ENCODE peak calls at places on chromosome 22, in ten cellular contexts. B is NCI-H524; U is DMS153; Q is T-cell; X is HFFc6; K is SW 1271; H is KG1; W is adipocyte; F is CD8-positive, alpha-beta memory T cell; J is stromal cell of bone marrow. O is an unnamed sample.

GRCh38 chr22:37274380-37274862 is 7.9 kb upstream of the CYTH4 start:
- DNase-seq in B (no peak), U (no peak), Q (no peak), X (no peak), K (no peak), H (no peak), W (no peak), F (no peak), J (no peak), O (no peak)

GRCh38 chr22:41288245-41288946 is 2.4 kb upstream of the RANGAP1 start:
- DNase-seq in B (no peak), U (peak; percentile 85), Q (no peak), X (peak; percentile 76), K (peak; percentile 85), H (no peak), W (peak; percentile 73), F (no peak), J (no peak), O (no peak)

GRCh38 chr22:17431179-17431578 is 61.9 kb downstream of the CECR2 start:
- DNase-seq in B (no peak), U (peak; percentile 2), Q (no peak), X (no peak), K (no peak), H (no peak), W (no peak), F (no peak), J (no peak), O (no peak)

GRCh38 chr22:41943661-41944209 is 3.2 kb downstream of the CENPM start:
- DNase-seq in B (no peak), U (no peak), Q (no peak), X (peak; percentile 33), K (no peak), H (no peak), W (no peak), F (no peak), J (no peak), O (no peak)

GRCh38 chr22:48740086-48740730 is 1087.5 kb downstream of the BRD1 start:
- DNase-seq in B (no peak), U (no peak), Q (no peak), X (no peak), K (no peak), H (no peak), W (no peak), F (no peak), J (no peak), O (no peak)

GRCh38 chr22:38257650-38258246 is 15.1 kb downstream of the TMEM184B start:
- DNase-seq in B (no peak), U (peak; percentile 82), Q (no peak), X (no peak), K (no peak), H (no peak), W (peak; percentile 20), F (no peak), J (no peak), O (no peak)

GRCh38 chr22:19359554-19360299 is 68.2 kb upstream of the CLTCL1 start:
- DNase-seq in B (no peak), U (no peak), Q (no peak), X (no peak), K (no peak), H (no peak), W (no peak), F (no peak), J (no peak), O (no peak)

GRCh38 chr22:39923689-39924088 is 22.8 kb downstream of the GRAP2 start:
- DNase-seq in B (no peak), U (no peak), Q (no peak), X (no peak), K (no peak), H (no peak), W (no peak), F (no peak), J (no peak), O (no peak)